ENCODE peak calls at places on chromosomes 3 and 15, in nine cellular contexts. S is heart left ventricle, I is body of pancreas, K is psoas muscle, F is IMR-90, W is endothelial cell of umbilical vein, E is stomach, G is uterus, C is heart right ventricle. Y is an unnamed sample.

GRCh38 chr15:68183886-68184285 is 21.2 kb downstream of the CALML4 start:
- DNase-seq in S (no peak), I (no peak), K (no peak), F (peak; percentile 41), W (no peak), E (no peak), G (no peak), C (no peak), Y (no peak)

GRCh38 chr3:45889278-45889833 is 3.0 kb downstream of the CCR9 start:
- DNase-seq in S (no peak), I (no peak), K (no peak), F (no peak), W (no peak), E (no peak), G (no peak), C (no peak), Y (no peak)

GRCh38 chr3:188266581-188267274 is 112.8 kb downstream of the LPP start:
- DNase-seq in S (no peak), I (no peak), K (peak; percentile 76), F (peak; percentile 86), W (peak; percentile 23), E (peak; percentile 53), G (peak; percentile 81), C (no peak), Y (peak; percentile 89)

GRCh38 chr3:57161131-57161538 is 4.0 kb downstream of the IL17RD start:
- DNase-seq in S (no peak), I (no peak), K (no peak), F (peak; percentile 34), W (no peak), E (no peak), G (no peak), C (peak; percentile 34), Y (no peak)

GRCh38 chr3:66971245-66971644 is 26.9 kb upstream of the KBTBD8 start:
- DNase-seq in S (no peak), I (no peak), K (no peak), F (no peak), W (no peak), E (no peak), G (no peak), C (no peak), Y (no peak)

GRCh38 chr3:158841387-158841786 is 39.5 kb downstream of the MFSD1 start:
- DNase-seq in S (no peak), I (no peak), K (no peak), F (no peak), W (no peak), E (no peak), G (no peak), C (no peak), Y (no peak)

GRCh38 chr3:182245059-182245458 is 533.3 kb downstream of the SOX2 start:
- DNase-seq in S (no peak), I (no peak), K (no peak), F (no peak), W (no peak), E (no peak), G (no peak), C (no peak), Y (no peak)

GRCh38 chr3:45509768-45510129 is 84.8 kb upstream of the LIMD1 start:
- DNase-seq in S (no peak), I (no peak), K (no peak), F (no peak), W (no peak), E (no peak), G (no peak), C (no peak), Y (no peak)

GRCh38 chr3:179451335-179452165 is at the start of gene GNB4:
- DNase-seq in S (peak; percentile 87), I (peak; percentile 69), K (peak; percentile 83), F (peak; percentile 82), W (peak; percentile 96), E (peak; percentile 73), G (peak; percentile 69), C (peak; percentile 77), Y (peak; percentile 90)

GRCh38 chr15:31440754-31441298 is 114.2 kb downstream of the KLF13 start:
- DNase-seq in S (peak; percentile 68), I (peak; percentile 46), K (peak; percentile 80), F (peak; percentile 27), W (peak; percentile 29), E (peak; percentile 42), G (peak; percentile 58), C (peak; percentile 65), Y (peak; percentile 46)
- H3K27ac ChIP-seq in S (peak overlapping the region; percentile 84), I (peak overlapping the region; percentile 53), K (peak overlapping the region; percentile 77), F (peak overlapping the region; percentile 66), W (peak overlapping the region; percentile 38), E (peak overlapping the region; percentile 69), G (peak overlapping the region; percentile 88), C (peak overlapping the region; percentile 50), Y (peak overlapping the region; percentile 38)

GRCh38 chr3:11405323-11405722 is 133.1 kb downstream of the ATG7 start:
- DNase-seq in S (no peak), I (no peak), K (no peak), F (no peak), W (no peak), E (no peak), G (no peak), C (no peak), Y (no peak)
- H3K9me3 ChIP-seq in S (no peaks in the 10 kb centered on the region), I (no peaks in the 10 kb centered on the region), K (no peaks in the 10 kb centered on the region), F (peaks cover 7% of the 10 kb centered on the region), W (no peaks in the 10 kb centered on the region), E (no peaks in the 10 kb centered on the region), G (no peaks in the 10 kb centered on the region), C (peaks cover 23% of the 10 kb centered on the region), Y (peaks cover 4% of the 10 kb centered on the region)

GRCh38 chr3:128878556-128879124 is 780 bp upstream of the ACAD9 start:
- DNase-seq in S (no peak), I (peak; percentile 37), K (no peak), F (peak; percentile 77), W (peak; percentile 74), E (no peak), G (peak; percentile 26), C (no peak), Y (no peak)
- H3K4me1 ChIP-seq in S (peaks cover 29% of the 10 kb centered on the region), I (peaks cover 42% of the 10 kb centered on the region), K (peaks cover 44% of the 10 kb centered on the region), F (peaks cover 7% of the 10 kb centered on the region), W (peaks cover 23% of the 10 kb centered on the region), E (peaks cover 30% of the 10 kb centered on the region), G (peaks cover 8% of the 10 kb centered on the region), C (peaks cover 21% of the 10 kb centered on the region), Y (peaks cover 9% of the 10 kb centered on the region)

GRCh38 chr3:10693457-10693856 is 122.6 kb upstream of the SLC6A11 start:
- DNase-seq in S (no peak), I (no peak), K (no peak), F (peak; percentile 3), W (no peak), E (no peak), G (no peak), C (no peak), Y (no peak)
- H3K27ac ChIP-seq in S (no peak overlapping the region), I (no peak overlapping the region), K (peak overlapping the region; percentile 64), F (no peak overlapping the region), W (no peak overlapping the region), E (no peak overlapping the region), G (no peak overlapping the region), C (no peak overlapping the region), Y (no peak overlapping the region)

GRCh38 chr15:23690450-23690852 is 3.3 kb upstream of the NDN start:
- DNase-seq in S (peak; percentile 47), I (peak; percentile 79), K (peak; percentile 81), F (peak; percentile 61), W (no peak), E (peak; percentile 40), G (peak; percentile 83), C (peak; percentile 48), Y (no peak)
- H3K9me3 ChIP-seq in S (no peaks in the 10 kb centered on the region), I (no peaks in the 10 kb centered on the region), K (no peaks in the 10 kb centered on the region), F (no peaks in the 10 kb centered on the region), W (no peaks in the 10 kb centered on the region), E (no peaks in the 10 kb centered on the region), G (no peaks in the 10 kb centered on the region), C (no peaks in the 10 kb centered on the region), Y (no peaks in the 10 kb centered on the region)

GRCh38 chr3:195892355-195893120 is 15.8 kb downstream of the TNK2 start:
- DNase-seq in S (peak; percentile 70), I (peak; percentile 59), K (peak; percentile 89), F (peak; percentile 71), W (peak; percentile 64), E (no peak), G (peak; percentile 62), C (peak; percentile 79), Y (no peak)

GRCh38 chr3:195892105-195892354 is 16.3 kb downstream of the TNK2 start:
- DNase-seq in S (no peak), I (no peak), K (no peak), F (no peak), W (no peak), E (no peak), G (no peak), C (no peak), Y (no peak)

GRCh38 chr3:195893516-195893915 is 14.8 kb downstream of the TNK2 start:
- DNase-seq in S (no peak), I (no peak), K (peak; percentile 68), F (no peak), W (no peak), E (no peak), G (no peak), C (no peak), Y (no peak)

GRCh38 chr3:195893916-195894315 is 14.4 kb downstream of the TNK2 start:
- DNase-seq in S (no peak), I (no peak), K (peak; percentile 50), F (no peak), W (no peak), E (no peak), G (no peak), C (no peak), Y (no peak)

DNA sequence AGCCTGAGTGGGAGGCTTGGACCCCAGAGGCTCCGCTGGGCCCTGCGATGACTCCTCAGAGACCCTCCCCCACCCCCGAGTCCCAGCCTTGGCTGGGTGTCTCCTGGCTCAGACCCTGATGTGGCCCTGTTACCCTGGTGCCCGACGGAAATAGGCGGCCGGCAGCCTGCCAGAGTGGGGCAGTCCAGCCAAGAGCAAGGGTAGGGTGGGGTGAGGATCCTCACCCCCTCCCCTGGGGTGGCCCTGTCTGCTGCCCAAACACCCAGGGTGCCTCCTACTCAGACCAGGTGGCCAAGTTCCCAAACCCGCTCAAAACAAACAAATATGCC is 15.3 kb downstream of the TNK2 start:
- DNase-seq in S (peak; percentile 81), I (peak; percentile 51), K (peak; percentile 87), F (no peak), W (no peak), E (no peak), G (no peak), C (peak; percentile 69), Y (no peak)
- H3K4me1 ChIP-seq in S (peaks cover 46% of the 10 kb centered on the region), I (peaks cover 52% of the 10 kb centered on the region), K (peaks cover 83% of the 10 kb centered on the region), F (peaks cover 30% of the 10 kb centered on the region), W (peaks cover 42% of the 10 kb centered on the region), E (peaks cover 51% of the 10 kb centered on the region), G (peaks cover 23% of the 10 kb centered on the region), C (peaks cover 46% of the 10 kb centered on the region), Y (peaks cover 27% of the 10 kb centered on the region)

DNA sequence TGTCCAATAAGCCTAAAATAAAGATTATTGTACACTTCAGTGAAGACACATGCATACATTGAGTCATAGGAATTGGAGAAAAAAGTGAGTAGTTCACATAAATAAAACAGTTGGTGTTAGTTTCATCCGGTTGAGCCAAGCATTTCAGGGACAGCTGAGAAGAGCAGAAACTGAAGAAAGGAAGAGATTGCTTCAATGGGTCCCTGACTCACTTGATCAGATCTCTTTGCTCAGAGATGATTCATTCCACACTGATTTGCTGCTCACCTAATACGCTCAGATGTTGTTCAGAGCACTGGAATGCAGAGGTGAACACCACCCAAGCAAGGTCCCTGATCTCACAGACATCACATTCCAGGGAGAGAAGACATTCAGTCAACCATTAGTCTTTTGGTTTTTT is 93.7 kb downstream of the RAD18 start:
- DNase-seq in S (no peak), I (no peak), K (no peak), F (peak; percentile 99), W (peak; percentile 71), E (no peak), G (no peak), C (no peak), Y (peak; percentile 83)
- H3K27ac ChIP-seq in S (no peak overlapping the region), I (no peak overlapping the region), K (no peak overlapping the region), F (peak overlapping the region; percentile 80), W (peak overlapping the region; percentile 71), E (no peak overlapping the region), G (no peak overlapping the region), C (no peak overlapping the region), Y (peak overlapping the region; percentile 73)

GRCh38 chr3:42502429-42503250 is at the start of gene VIPR1:
- DNase-seq in S (peak; percentile 81), I (peak; percentile 91), K (peak; percentile 73), F (no peak), W (peak; percentile 47), E (peak; percentile 95), G (peak; percentile 26), C (peak; percentile 51), Y (no peak)
- H3K9me3 ChIP-seq in S (no peaks in the 10 kb centered on the region), I (no peaks in the 10 kb centered on the region), K (no peaks in the 10 kb centered on the region), F (no peaks in the 10 kb centered on the region), W (no peaks in the 10 kb centered on the region), E (no peaks in the 10 kb centered on the region), G (no peaks in the 10 kb centered on the region), C (no peaks in the 10 kb centered on the region), Y (no peaks in the 10 kb centered on the region)

Y was measured in SJSA1.